ENCODE peak calls at places on chromosomes 5 and 9, in five cellular contexts. C is H1, M is HepG2, A is GM12892, G is K562. W is an unnamed sample.

GRCh38 chr5:78537821-78538220 is 110.8 kb downstream of the LHFPL2 start:
- DNase-seq in C (no peak), M (peak), G (peak), A (no peak), W (peak)

GRCh38 chr5:141880961-141881801 is 3.0 kb upstream of the PCDH1 start:
- DNase-seq in M (no peak), A (no peak), G (no peak), C (no peak), W (no peak)

GRCh38 chr9:38386319-38386895 is 6.1 kb upstream of the ALDH1B1 start:
- DNase-seq in G (no peak), A (no peak), M (peak), C (no peak), W (no peak)

GRCh38 chr9:129776938-129777768 is 24.3 kb upstream of the PTGES start:
- DNase-seq in C (no peak), G (peak), M (peak), A (no peak), W (no peak)

GRCh38 chr5:132090107-132090506 is 16.5 kb downstream of the CSF2 start:
- DNase-seq in G (no peak), M (no peak), A (no peak), C (no peak), W (no peak)

GRCh38 chr5:173835662-173836061 is 52.5 kb upstream of the CPEB4 start:
- DNase-seq in G (no peak), C (no peak), A (no peak), M (no peak), W (no peak)

GRCh38 chr9:16243798-16244197 is 626.7 kb downstream of the BNC2 start:
- DNase-seq in C (no peak), A (no peak), M (no peak), G (no peak), W (no peak)

GRCh38 chr5:431001-431710 is 11.8 kb upstream of the EXOC3 start:
- DNase-seq in C (peak), A (peak), G (peak), M (peak), W (peak)

GRCh38 chr9:91659529-91660294 is 236.1 kb upstream of the NFIL3 start:
- DNase-seq in G (peak), C (no peak), M (no peak), A (no peak), W (no peak)

GRCh38 chr9:79257671-79258410 is 313.9 kb upstream of the TLE4 start:
- DNase-seq in M (no peak), C (no peak), A (no peak), G (no peak), W (no peak)

GRCh38 chr9:31388660-31389059 is 995.8 kb upstream of the ACO1 start:
- DNase-seq in M (no peak), C (no peak), A (no peak), G (no peak), W (no peak)

GRCh38 chr9:137152844-137153405 is 14.0 kb downstream of the GRIN1 start:
- DNase-seq in A (no peak), M (no peak), G (no peak), C (no peak), W (no peak)
- TF ChIP-seq POLR2AphosphoS5 in A (no peak), M (no peak), G (no peak), C (no peak), W (no peak)

GRCh38 chr9:5502553-5502952 is 7.8 kb upstream of the PDCD1LG2 start:
- DNase-seq in M (no peak), G (no peak), A (no peak), C (no peak), W (no peak)
- TF ChIP-seq TAF1 in M (no peak), G (no peak), A (no peak), C (no peak), W (no peak)

GRCh38 chr5:57412680-57413079 is 69.9 kb downstream of the ACTBL2 start:
- DNase-seq in G (no peak), M (no peak), C (no peak), A (no peak), W (no peak)
- TF ChIP-seq POLR2A in G (no peak), M (no peak), C (no peak), A (no peak), W (no peak)

GRCh38 chr5:38666668-38667498 is 110.4 kb upstream of the LIFR start:
- DNase-seq in G (peak), C (no peak), M (peak), A (no peak), W (no peak)
- TF ChIP-seq POLR2AphosphoS5 in G (no peak), C (no peak), M (no peak), A (no peak), W (no peak)

GRCh38 chr5:172554562-172554961 is 86.5 kb upstream of the NEURL1B start:
- DNase-seq in M (no peak), C (no peak), A (no peak), G (no peak), W (no peak)
- TF ChIP-seq TAF1 in M (no peak), C (no peak), A (no peak), G (no peak), W (no peak)

GRCh38 chr5:5026407-5026780 is 113.7 kb upstream of the ADAMTS16 start:
- DNase-seq in G (no peak), C (no peak), M (no peak), A (no peak), W (no peak)

GRCh38 chr5:5025098-5025773 is 114.9 kb upstream of the ADAMTS16 start:
- DNase-seq in G (no peak), C (no peak), M (no peak), A (no peak), W (no peak)

GRCh38 chr5:5021436-5021835 is 118.7 kb upstream of the ADAMTS16 start:
- DNase-seq in C (no peak), M (no peak), A (no peak), G (no peak), W (no peak)

GRCh38 chr5:5031665-5032064 is 108.5 kb upstream of the ADAMTS16 start:
- DNase-seq in M (no peak), G (no peak), C (no peak), A (no peak), W (no peak)

GRCh38 chr5:5025774-5026406 is 114.2 kb upstream of the ADAMTS16 start:
- DNase-seq in C (no peak), G (no peak), M (peak), A (no peak), W (no peak)
- TF ChIP-seq POLR2A in C (no peak), G (no peak), M (no peak), A (no peak), W (no peak)

DNA sequence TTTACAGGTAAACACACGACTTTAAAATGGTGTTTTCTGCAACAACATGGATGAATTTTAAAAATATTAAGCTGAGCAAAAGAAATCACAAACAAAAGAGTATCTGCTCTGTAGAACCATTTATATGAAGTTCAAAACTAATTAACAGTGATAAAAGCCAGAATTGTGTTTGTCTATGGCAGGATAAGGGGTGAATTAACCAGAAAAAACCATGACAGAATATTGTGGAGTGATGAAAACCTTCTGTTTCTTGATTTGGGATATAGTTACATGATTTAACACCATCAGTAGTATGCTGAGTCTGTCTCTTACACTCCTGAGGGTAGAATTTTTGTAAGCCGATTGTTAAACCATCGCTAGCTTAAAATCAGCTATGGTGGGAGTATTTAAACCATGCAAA is 101.7 kb upstream of the ZNF366 start:
- DNase-seq in G (no peak), A (no peak), C (no peak), M (no peak), W (no peak)
- TF ChIP-seq POLR2AphosphoS5 in G (no peak), A (no peak), C (no peak), M (no peak), W (no peak)

GRCh38 chr5:81826128-81826527 is 75.2 kb upstream of the SSBP2 start:
- DNase-seq in M (no peak), C (no peak), G (no peak), A (no peak), W (no peak)
- TF ChIP-seq TAF1 in M (no peak), C (no peak), G (no peak), A (no peak), W (no peak)

DNA sequence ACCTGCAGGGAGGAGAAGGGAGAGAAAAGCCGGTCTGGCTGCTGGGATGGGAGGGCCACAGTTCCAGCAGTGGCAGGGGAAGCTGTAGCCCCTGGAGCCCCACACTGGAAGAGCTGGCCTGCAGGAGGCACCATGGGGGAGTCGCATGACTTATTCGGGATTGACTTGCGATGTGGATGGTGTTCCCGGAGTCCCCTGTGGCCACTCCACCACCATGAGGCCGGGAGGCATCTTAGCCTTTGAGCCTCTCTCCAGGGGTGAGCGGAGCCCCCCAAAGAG is 92.0 kb downstream of the KCNT1 start:
- DNase-seq in M (no peak), A (no peak), G (no peak), C (no peak), W (no peak)
- TF ChIP-seq POLR2A in M (no peak), A (no peak), G (no peak), C (no peak), W (no peak)

W was measured in GM12891.